ENCODE peak calls at places on chromosomes 16 and 17, in seven cellular contexts. One of them, this sample, is unnamed.

GRCh38 chr17:48037924-48038323 is 327 bp upstream of the COPZ2 start:
- DNase-seq in neuronal stem cell: no peak
- DNase-seq in IMR-90: no peak
- DNase-seq in mesendoderm: no peak
- DNase-seq in mesenchymal stem cell: peak
- DNase-seq in H1: no peak
- DNase-seq in trophoblast cell: no peak
- DNase-seq in this sample: peak

GRCh38 chr16:83533193-83533592 is 274.6 kb upstream of the HSBP1 start:
- DNase-seq in neuronal stem cell: no peak
- DNase-seq in IMR-90: peak
- DNase-seq in mesendoderm: peak
- DNase-seq in mesenchymal stem cell: peak
- DNase-seq in H1: no peak
- DNase-seq in trophoblast cell: no peak
- DNase-seq in this sample: no peak

GRCh38 chr16:20042848-20043247 is 30.8 kb downstream of the GPR139 start:
- DNase-seq in neuronal stem cell: no peak
- DNase-seq in IMR-90: no peak
- DNase-seq in mesendoderm: no peak
- DNase-seq in mesenchymal stem cell: no peak
- DNase-seq in H1: no peak
- DNase-seq in trophoblast cell: peak
- DNase-seq in this sample: no peak

GRCh38 chr16:27649021-27649420 is 99.1 kb downstream of the KATNIP start:
- DNase-seq in neuronal stem cell: no peak
- DNase-seq in IMR-90: no peak
- DNase-seq in mesendoderm: no peak
- DNase-seq in mesenchymal stem cell: no peak
- DNase-seq in H1: no peak
- DNase-seq in trophoblast cell: peak
- DNase-seq in this sample: no peak

GRCh38 chr16:88923926-88924833 is 52.8 kb downstream of the CBFA2T3 start:
- DNase-seq in neuronal stem cell: no peak
- DNase-seq in IMR-90: no peak
- DNase-seq in mesendoderm: peak
- DNase-seq in mesenchymal stem cell: peak
- DNase-seq in H1: no peak
- DNase-seq in trophoblast cell: no peak
- DNase-seq in this sample: peak

GRCh38 chr16:29811170-29811895 is 660 bp upstream of the PRRT2 start:
- DNase-seq in neuronal stem cell: peak
- DNase-seq in IMR-90: peak
- DNase-seq in mesendoderm: peak
- DNase-seq in mesenchymal stem cell: peak
- DNase-seq in H1: peak
- DNase-seq in trophoblast cell: peak
- DNase-seq in this sample: peak

GRCh38 chr17:73798111-73798748 is 154.0 kb upstream of the SDK2 start:
- DNase-seq in neuronal stem cell: no peak
- DNase-seq in IMR-90: peak
- DNase-seq in mesendoderm: no peak
- DNase-seq in mesenchymal stem cell: peak
- DNase-seq in H1: no peak
- DNase-seq in trophoblast cell: no peak
- DNase-seq in this sample: no peak

GRCh38 chr17:1786708-1787107 is 24.8 kb downstream of the SERPINF1 start:
- DNase-seq in neuronal stem cell: no peak
- DNase-seq in IMR-90: peak
- DNase-seq in mesendoderm: no peak
- DNase-seq in mesenchymal stem cell: no peak
- DNase-seq in H1: no peak
- DNase-seq in trophoblast cell: no peak
- DNase-seq in this sample: no peak

GRCh38 chr16:8655184-8655717 is 19.2 kb upstream of the ABAT start:
- DNase-seq in neuronal stem cell: no peak
- DNase-seq in IMR-90: peak
- DNase-seq in mesendoderm: peak
- DNase-seq in mesenchymal stem cell: peak
- DNase-seq in H1: no peak
- DNase-seq in trophoblast cell: peak
- DNase-seq in this sample: peak

GRCh38 chr17:35170968-35171771 is 23.0 kb downstream of the SLC35G3 start:
- DNase-seq in neuronal stem cell: no peak
- DNase-seq in IMR-90: peak
- DNase-seq in mesendoderm: no peak
- DNase-seq in mesenchymal stem cell: peak
- DNase-seq in H1: no peak
- DNase-seq in trophoblast cell: peak
- DNase-seq in this sample: no peak

GRCh38 chr16:12113581-12114375 is 137.2 kb downstream of the SNX29 start:
- DNase-seq in neuronal stem cell: no peak
- DNase-seq in IMR-90: no peak
- DNase-seq in mesendoderm: no peak
- DNase-seq in mesenchymal stem cell: peak
- DNase-seq in H1: no peak
- DNase-seq in trophoblast cell: no peak
- DNase-seq in this sample: no peak

GRCh38 chr17:3843935-3844516 is 2.0 kb downstream of the NCBP3 start:
- DNase-seq in neuronal stem cell: no peak
- DNase-seq in IMR-90: no peak
- DNase-seq in mesendoderm: peak
- DNase-seq in mesenchymal stem cell: peak
- DNase-seq in H1: no peak
- DNase-seq in trophoblast cell: peak
- DNase-seq in this sample: peak
- H2AK5ac ChIP-seq in neuronal stem cell: no peak
- H2AK5ac ChIP-seq in IMR-90: no peak
- H2AK5ac ChIP-seq in mesendoderm: no peak
- H2AK5ac ChIP-seq in mesenchymal stem cell: no peak
- H2AK5ac ChIP-seq in H1: no peak
- H2AK5ac ChIP-seq in trophoblast cell: no peak
- H2AK5ac ChIP-seq in this sample: no peak

GRCh38 chr17:63819131-63819530 is 8.1 kb upstream of the PSMC5 start:
- DNase-seq in neuronal stem cell: no peak
- DNase-seq in IMR-90: no peak
- DNase-seq in mesendoderm: no peak
- DNase-seq in mesenchymal stem cell: no peak
- DNase-seq in H1: no peak
- DNase-seq in trophoblast cell: no peak
- DNase-seq in this sample: no peak

GRCh38 chr17:63820963-63821561 is 6.2 kb upstream of the PSMC5 start:
- DNase-seq in neuronal stem cell: no peak
- DNase-seq in IMR-90: no peak
- DNase-seq in mesendoderm: no peak
- DNase-seq in mesenchymal stem cell: no peak
- DNase-seq in H1: no peak
- DNase-seq in trophoblast cell: no peak
- DNase-seq in this sample: no peak

GRCh38 chr17:63817736-63818385 is 9.4 kb upstream of the PSMC5 start:
- DNase-seq in neuronal stem cell: no peak
- DNase-seq in IMR-90: no peak
- DNase-seq in mesendoderm: no peak
- DNase-seq in mesenchymal stem cell: no peak
- DNase-seq in H1: no peak
- DNase-seq in trophoblast cell: no peak
- DNase-seq in this sample: no peak

GRCh38 chr17:63821809-63822208 is 5.4 kb upstream of the PSMC5 start:
- DNase-seq in neuronal stem cell: no peak
- DNase-seq in IMR-90: no peak
- DNase-seq in mesendoderm: no peak
- DNase-seq in mesenchymal stem cell: no peak
- DNase-seq in H1: no peak
- DNase-seq in trophoblast cell: no peak
- DNase-seq in this sample: no peak

DNA sequence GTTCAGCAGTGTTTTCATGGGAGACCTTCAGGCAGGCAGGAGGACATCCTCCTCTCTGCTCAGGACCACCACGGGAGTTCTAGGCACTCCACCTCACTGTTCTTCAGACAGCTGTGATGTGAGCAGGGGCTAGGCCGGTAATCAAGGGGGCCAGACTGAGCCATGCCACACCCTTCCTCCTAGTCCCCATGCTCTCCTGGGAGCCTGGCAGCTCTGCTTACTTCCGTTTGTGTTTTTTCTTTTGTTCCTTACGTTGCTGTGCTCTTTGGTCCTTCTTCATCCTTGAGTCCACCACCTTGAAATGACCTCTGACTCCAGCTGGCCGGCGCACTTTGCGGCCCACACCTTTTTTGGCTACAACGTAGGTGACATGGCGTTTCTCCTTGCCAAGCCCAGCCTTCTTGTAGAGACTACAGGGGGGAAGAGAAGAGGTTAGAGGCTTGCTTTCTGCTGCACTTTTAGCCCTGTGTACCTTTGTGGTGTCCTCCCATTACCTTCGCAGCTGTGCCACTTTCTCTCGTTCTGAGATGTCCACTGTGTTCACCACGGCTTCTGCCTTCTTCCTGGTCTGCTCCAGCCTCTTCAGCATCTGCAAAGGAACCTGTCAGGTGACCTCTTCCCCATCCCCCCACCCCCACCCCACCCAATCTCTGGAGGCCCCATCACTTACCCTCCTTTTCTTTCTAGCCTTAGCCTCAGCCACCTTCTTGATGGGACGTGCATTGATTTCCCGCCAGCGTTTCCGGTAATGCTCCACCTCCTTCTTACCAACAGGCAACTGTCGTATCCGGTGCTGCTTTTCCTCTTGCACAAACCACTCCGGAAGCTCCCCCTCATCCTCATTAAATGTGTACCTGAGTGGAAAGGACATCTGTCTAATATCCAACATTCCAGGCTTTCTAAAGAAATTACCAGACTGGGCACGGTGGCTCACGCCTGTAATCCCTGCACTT is 7.4 kb upstream of the PSMC5 start:
- DNase-seq in neuronal stem cell: no peak
- DNase-seq in IMR-90: no peak
- DNase-seq in mesendoderm: no peak
- DNase-seq in mesenchymal stem cell: no peak
- DNase-seq in H1: no peak
- DNase-seq in trophoblast cell: no peak
- DNase-seq in this sample: no peak
- H2AK5ac ChIP-seq in neuronal stem cell: no peak
- H2AK5ac ChIP-seq in IMR-90: no peak
- H2AK5ac ChIP-seq in mesendoderm: no peak
- H2AK5ac ChIP-seq in mesenchymal stem cell: peak
- H2AK5ac ChIP-seq in H1: no peak
- H2AK5ac ChIP-seq in trophoblast cell: no peak
- H2AK5ac ChIP-seq in this sample: no peak

DNA sequence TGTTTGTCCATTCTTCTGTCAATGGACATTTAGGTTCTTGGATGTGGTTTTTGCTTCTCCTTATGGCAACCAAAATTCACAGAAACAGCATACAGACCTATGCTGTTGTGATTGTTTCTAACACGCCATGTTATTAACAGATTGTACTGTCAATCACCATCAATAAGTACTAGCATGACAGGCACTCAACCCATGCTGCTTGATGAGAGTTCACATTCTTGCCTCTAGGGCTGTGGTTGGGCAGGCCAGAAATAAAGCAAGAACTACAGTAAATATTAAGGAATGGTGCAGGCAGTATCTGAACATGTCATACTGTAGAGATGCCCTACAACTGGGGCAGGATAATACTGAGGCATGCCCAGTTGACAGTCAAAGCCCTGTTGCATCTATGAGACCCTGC is 171.2 kb upstream of the ZFHX3 start:
- DNase-seq in neuronal stem cell: no peak
- DNase-seq in IMR-90: no peak
- DNase-seq in mesendoderm: no peak
- DNase-seq in mesenchymal stem cell: no peak
- DNase-seq in H1: no peak
- DNase-seq in trophoblast cell: peak
- DNase-seq in this sample: no peak
- H2AK5ac ChIP-seq in neuronal stem cell: no peak
- H2AK5ac ChIP-seq in IMR-90: no peak
- H2AK5ac ChIP-seq in mesendoderm: no peak
- H2AK5ac ChIP-seq in mesenchymal stem cell: no peak
- H2AK5ac ChIP-seq in H1: no peak
- H2AK5ac ChIP-seq in trophoblast cell: no peak
- H2AK5ac ChIP-seq in this sample: no peak

GRCh38 chr16:17347624-17348023 is 123.1 kb downstream of the XYLT1 start:
- DNase-seq in neuronal stem cell: no peak
- DNase-seq in IMR-90: no peak
- DNase-seq in mesendoderm: no peak
- DNase-seq in mesenchymal stem cell: no peak
- DNase-seq in H1: no peak
- DNase-seq in trophoblast cell: no peak
- DNase-seq in this sample: no peak
- H2AK5ac ChIP-seq in neuronal stem cell: no peak
- H2AK5ac ChIP-seq in IMR-90: no peak
- H2AK5ac ChIP-seq in mesendoderm: no peak
- H2AK5ac ChIP-seq in mesenchymal stem cell: no peak
- H2AK5ac ChIP-seq in H1: no peak
- H2AK5ac ChIP-seq in trophoblast cell: no peak
- H2AK5ac ChIP-seq in this sample: no peak

DNA sequence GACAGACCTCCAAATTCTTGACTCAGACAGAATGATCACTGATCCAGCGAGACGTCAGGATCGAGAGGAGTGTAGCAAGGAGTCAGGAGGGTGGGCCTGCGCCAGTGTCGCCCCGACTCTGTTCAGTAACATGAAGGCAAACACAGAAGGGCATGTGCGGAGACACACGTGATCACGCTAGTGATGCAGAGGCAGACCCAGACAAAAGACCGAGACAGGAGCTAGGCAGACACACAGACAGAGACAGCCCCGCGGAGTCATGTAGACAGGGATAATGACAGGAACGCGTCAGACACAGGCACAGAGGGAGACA is 7.2 kb downstream of the KDM6B start:
- DNase-seq in neuronal stem cell: no peak
- DNase-seq in IMR-90: no peak
- DNase-seq in mesendoderm: no peak
- DNase-seq in mesenchymal stem cell: no peak
- DNase-seq in H1: no peak
- DNase-seq in trophoblast cell: peak
- DNase-seq in this sample: no peak
- H2AK5ac ChIP-seq in neuronal stem cell: no peak
- H2AK5ac ChIP-seq in IMR-90: peak
- H2AK5ac ChIP-seq in mesendoderm: no peak
- H2AK5ac ChIP-seq in mesenchymal stem cell: no peak
- H2AK5ac ChIP-seq in H1: peak
- H2AK5ac ChIP-seq in trophoblast cell: no peak
- H2AK5ac ChIP-seq in this sample: no peak

DNA sequence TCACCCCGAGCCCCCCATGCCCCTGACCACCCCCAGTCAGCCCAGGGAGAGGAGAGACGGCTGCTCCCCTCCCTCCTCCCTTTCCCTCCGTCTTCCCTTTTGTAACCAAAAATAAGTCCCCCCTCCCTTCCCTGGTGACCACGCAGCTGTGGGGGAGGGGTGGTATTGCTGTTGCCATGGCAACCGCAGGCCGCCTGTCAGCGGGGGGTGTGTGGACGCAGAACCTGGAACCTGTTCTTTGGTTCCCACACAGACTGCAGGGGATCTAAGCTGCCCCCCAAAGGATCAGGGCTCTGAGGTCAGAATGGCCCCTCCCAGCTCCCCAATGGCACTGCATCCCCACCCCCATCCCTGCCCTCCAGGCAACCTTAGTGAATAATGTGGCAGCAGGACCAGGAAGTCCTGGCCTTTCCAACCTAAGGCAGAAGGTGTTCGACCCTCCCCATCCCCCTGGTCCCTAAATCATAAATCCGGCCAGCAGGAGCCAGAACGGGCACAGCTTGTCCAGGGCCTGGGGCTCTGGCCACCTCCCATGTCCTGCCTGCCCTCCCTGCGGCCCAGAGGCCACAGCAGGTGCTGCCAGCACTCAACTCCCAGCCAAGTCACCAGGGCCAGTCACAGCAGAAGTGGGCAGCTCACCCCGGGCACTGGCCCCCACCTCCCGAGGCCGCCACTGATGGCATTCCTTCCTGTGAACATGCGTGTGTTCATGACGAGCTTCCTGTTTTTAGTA is 12.0 kb downstream of the CA4 start:
- DNase-seq in neuronal stem cell: no peak
- DNase-seq in IMR-90: no peak
- DNase-seq in mesendoderm: peak
- DNase-seq in mesenchymal stem cell: no peak
- DNase-seq in H1: no peak
- DNase-seq in trophoblast cell: no peak
- DNase-seq in this sample: peak
- H2AK5ac ChIP-seq in neuronal stem cell: peak
- H2AK5ac ChIP-seq in IMR-90: no peak
- H2AK5ac ChIP-seq in mesendoderm: no peak
- H2AK5ac ChIP-seq in mesenchymal stem cell: no peak
- H2AK5ac ChIP-seq in H1: peak
- H2AK5ac ChIP-seq in trophoblast cell: no peak
- H2AK5ac ChIP-seq in this sample: no peak

This sample was measured in H9.